ENCODE peak calls at places on chromosome 5, in ten cellular contexts. O is HCT116, K is prostate gland, X is stomach, M is SK-N-SH, D is HepG2, R is upper lobe of left lung, A is Panc1, H is spleen, T is GM23338. E is an unnamed sample.

GRCh38 chr5:144567416-144567770 is 396.7 kb downstream of the KCTD16 start:
- DNase-seq in A (no peak), M (no peak), H (no peak), X (no peak), K (no peak), O (no peak), T (peak; percentile 28), D (no peak), R (no peak), E (no peak)

GRCh38 chr5:38509185-38509584 is 47.3 kb downstream of the LIFR start:
- DNase-seq in R (no peak), T (no peak), O (no peak), D (no peak), H (no peak), A (no peak), K (no peak), M (no peak), X (no peak), E (no peak)

GRCh38 chr5:141182248-141182647 is at the start of gene PCDHB16:
- DNase-seq in A (no peak), K (no peak), X (no peak), D (peak; percentile 53), O (no peak), H (no peak), T (peak; percentile 89), M (peak; percentile 64), R (no peak), E (peak; percentile 74)

GRCh38 chr5:15598294-15598902 is 98.4 kb downstream of the FBXL7 start:
- DNase-seq in O (no peak), M (no peak), D (peak; percentile 7), T (peak; percentile 82), H (no peak), X (no peak), A (peak; percentile 4), K (no peak), R (no peak), E (no peak)

GRCh38 chr5:34895641-34896419 is 19.5 kb downstream of the RAD1 start:
- DNase-seq in D (no peak), A (no peak), H (no peak), M (no peak), X (no peak), O (no peak), K (no peak), R (no peak), T (no peak), E (no peak)

GRCh38 chr5:179241764-179242370 is 103.4 kb downstream of the ADAMTS2 start:
- DNase-seq in X (no peak), O (no peak), M (no peak), D (no peak), A (no peak), T (no peak), H (peak; percentile 24), K (no peak), R (no peak), E (peak; percentile 32)

GRCh38 chr5:137708062-137708461 is 27.8 kb downstream of the KLHL3 start:
- DNase-seq in R (no peak), H (no peak), O (no peak), K (no peak), M (no peak), X (no peak), A (no peak), T (no peak), D (no peak), E (no peak)

GRCh38 chr5:73392775-73393174 is 55.8 kb downstream of the FOXD1 start:
- DNase-seq in K (no peak), D (peak; percentile 42), X (no peak), M (no peak), T (no peak), H (no peak), R (no peak), A (no peak), O (no peak), E (no peak)

GRCh38 chr5:161851691-161852299 is 3.9 kb downstream of the GABRA1 start:
- DNase-seq in M (peak; percentile 3), X (no peak), T (peak; percentile 22), D (no peak), K (no peak), A (no peak), O (no peak), R (no peak), H (no peak), E (no peak)

GRCh38 chr5:93604119-93604963 is 21.3 kb downstream of the NR2F1 start:
- DNase-seq in D (no peak), M (peak; percentile 47), X (no peak), K (no peak), R (peak; percentile 90), A (no peak), O (no peak), T (peak; percentile 69), H (peak; percentile 74), E (peak; percentile 71)

GRCh38 chr5:108989761-108990392 is 242.2 kb downstream of the FER start:
- DNase-seq in H (no peak), K (no peak), O (no peak), R (no peak), M (no peak), T (no peak), D (no peak), A (no peak), X (no peak), E (no peak)
- H3K4me3 ChIP-seq in H (no peak overlapping the region), K (no peak overlapping the region), O (no peak overlapping the region), R (no peak overlapping the region), M (no peak overlapping the region), T (no peak overlapping the region), D (no peak overlapping the region), A (no peak overlapping the region), X (no peak overlapping the region), E (no peak overlapping the region)

GRCh38 chr5:14181299-14181968 is 38.3 kb downstream of the TRIO start:
- DNase-seq in A (no peak), T (no peak), O (no peak), D (no peak), H (no peak), M (peak; percentile 78), K (no peak), R (no peak), X (no peak), E (no peak)

GRCh38 chr5:14184725-14185124 is 41.6 kb downstream of the TRIO start:
- DNase-seq in A (no peak), T (no peak), O (no peak), R (no peak), D (no peak), X (no peak), K (no peak), H (no peak), M (no peak), E (no peak)

GRCh38 chr5:14184082-14184481 is 40.9 kb downstream of the TRIO start:
- DNase-seq in X (no peak), R (no peak), K (no peak), H (no peak), A (no peak), M (no peak), O (no peak), D (no peak), T (no peak), E (no peak)

GRCh38 chr5:14182761-14183160 is 39.6 kb downstream of the TRIO start:
- DNase-seq in O (no peak), R (no peak), H (no peak), A (no peak), K (no peak), X (no peak), T (no peak), M (no peak), D (peak; percentile 22), E (no peak)

DNA sequence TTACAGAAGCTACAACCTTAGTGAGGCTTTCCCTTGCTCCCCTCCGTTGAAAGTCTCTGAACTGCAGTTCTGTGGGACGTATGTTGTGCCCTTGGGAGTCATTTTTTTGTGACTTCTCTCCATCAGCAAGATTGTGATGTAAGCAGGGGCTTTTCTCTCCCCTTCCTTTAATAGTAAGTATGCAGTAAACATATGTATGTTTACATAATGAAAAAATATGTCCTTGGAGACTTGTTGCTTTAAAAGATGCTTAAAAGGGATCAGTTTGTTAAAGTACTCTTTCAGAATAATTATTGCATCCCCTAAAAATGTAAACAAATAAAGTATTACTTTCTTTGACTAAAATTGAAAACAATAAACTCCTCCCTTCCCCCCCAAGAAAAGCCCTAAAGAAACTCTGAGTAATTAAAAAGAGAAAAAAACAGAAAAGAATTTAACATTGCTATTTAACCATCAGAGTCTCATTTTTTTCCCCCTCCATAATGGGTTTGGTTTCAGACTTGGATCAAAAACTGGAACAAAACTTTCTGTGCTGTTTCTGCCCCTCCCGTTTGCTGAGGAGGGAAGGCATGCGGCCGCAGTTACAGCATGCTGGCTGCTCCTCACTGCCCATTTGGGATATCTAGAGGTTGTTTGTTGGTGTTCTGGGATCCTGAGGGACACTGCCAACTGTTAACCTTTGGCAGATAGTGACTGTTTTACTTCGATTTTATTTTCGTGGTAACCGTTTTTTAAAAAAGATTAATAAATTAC is 40.2 kb downstream of the TRIO start:
- DNase-seq in X (no peak), O (no peak), A (no peak), R (no peak), M (no peak), T (no peak), K (no peak), D (no peak), H (no peak), E (no peak)
- H3K4me1 ChIP-seq in X (peaks cover 85% of the 10 kb centered on the region), O (peaks cover 88% of the 10 kb centered on the region), A (peaks cover 97% of the 10 kb centered on the region), R (peaks cover 41% of the 10 kb centered on the region), M (peaks cover 59% of the 10 kb centered on the region), T (peaks cover 96% of the 10 kb centered on the region), K (peaks cover 3% of the 10 kb centered on the region), D (peaks cover 68% of the 10 kb centered on the region), H (peaks cover 80% of the 10 kb centered on the region), E (peaks cover 88% of the 10 kb centered on the region)

GRCh38 chr5:115542651-115543364 is 1.8 kb downstream of the FEM1C start:
- DNase-seq in D (no peak), T (no peak), M (no peak), H (no peak), O (no peak), R (no peak), A (no peak), K (no peak), X (no peak), E (no peak)

GRCh38 chr5:115543365-115543700 is 1.2 kb downstream of the FEM1C start:
- DNase-seq in T (no peak), M (no peak), R (no peak), A (no peak), H (peak; percentile 74), K (peak; percentile 11), O (no peak), D (peak; percentile 79), X (no peak), E (no peak)

GRCh38 chr5:115544371-115545064 is at the start of gene FEM1C:
- DNase-seq in X (peak; percentile 98), K (peak; percentile 97), O (peak; percentile 87), M (peak; percentile 97), A (peak; percentile 51), H (peak; percentile 100), R (peak; percentile 100), T (peak; percentile 97), D (peak; percentile 91), E (peak; percentile 99)

GRCh38 chr5:115545065-115545882 is 699 bp upstream of the FEM1C start:
- DNase-seq in O (peak; percentile 57), A (no peak), M (no peak), K (no peak), D (no peak), H (no peak), R (no peak), T (no peak), X (no peak), E (no peak)

GRCh38 chr5:115543931-115544370 is 624 bp downstream of the FEM1C start:
- DNase-seq in X (peak; percentile 55), H (no peak), T (peak; percentile 43), D (peak; percentile 29), M (no peak), K (peak; percentile 46), O (no peak), R (no peak), A (no peak), E (peak; percentile 71)
- TF ChIP-seq POLR2AphosphoS5 in X (peak; percentile 10), H (no peak), T (no peak), D (no peak), M (no peak), K (no peak), O (no peak), R (no peak), A (no peak), E (peak; percentile 50)

GRCh38 chr5:79047199-79047598 is 22.3 kb downstream of the DMGDH start:
- DNase-seq in M (no peak), A (no peak), O (no peak), R (no peak), H (no peak), X (no peak), K (no peak), T (no peak), D (no peak), E (no peak)
- H3K4me3 ChIP-seq in M (no peak overlapping the region), A (no peak overlapping the region), O (no peak overlapping the region), R (no peak overlapping the region), H (no peak overlapping the region), X (no peak overlapping the region), K (no peak overlapping the region), T (no peak overlapping the region), D (no peak overlapping the region), E (no peak overlapping the region)